ENCODE peak calls at places on chromosomes 4 and X, in four cellular contexts. G, E, C and L are unnamed samples.

GRCh38 chrX:18833071-18833731 is 125.8 kb downstream of the PPEF1 start:
- DNase-seq in G (no peak), E (no peak), C (no peak), L (no peak)

GRCh38 chr4:183132081-183132480 is 33.0 kb downstream of the WWC2 start:
- DNase-seq in G (no peak), E (no peak), C (no peak), L (no peak)

GRCh38 chrX:153903238-153903980 is 1.1 kb upstream of the AVPR2 start:
- DNase-seq in G (no peak), E (no peak), C (no peak), L (no peak)

GRCh38 chr4:5206391-5206790 is 155.1 kb downstream of the STK32B start:
- DNase-seq in G (no peak), E (no peak), C (peak), L (no peak)

GRCh38 chr4:24470681-24471622 is 113.4 kb downstream of the DHX15 start:
- DNase-seq in G (peak), E (peak), C (peak), L (no peak)

GRCh38 chr4:188439641-188440311 is 300.5 kb downstream of the TRIML1 start:
- DNase-seq in G (no peak), E (no peak), C (peak), L (no peak)

GRCh38 chrX:11756354-11757318 is 1.4 kb upstream of the MSL3 start:
- DNase-seq in G (no peak), E (no peak), C (no peak), L (no peak)

GRCh38 chr4:804804-805203 is 21.1 kb downstream of the CPLX1 start:
- DNase-seq in G (no peak), E (no peak), C (no peak), L (no peak)

GRCh38 chr4:166913926-166914325 is 320.4 kb downstream of the SPOCK3 start:
- DNase-seq in G (no peak), E (no peak), C (no peak), L (no peak)

GRCh38 chrX:14362731-14363130 is 166.6 kb upstream of the GLRA2 start:
- DNase-seq in G (no peak), E (no peak), C (no peak), L (no peak)